ENCODE peak calls at places on chromosomes 6 and 20, in seven cellular contexts. One of them, this sample, is unnamed.

GRCh38 chr6:129709451-129709908 is 497 bp downstream of the ARHGAP18 start:
- DNase-seq in GM06990: peak
- DNase-seq in Panc1: no peak
- DNase-seq in nephron progenitor cell: no peak
- DNase-seq in fibroblast of lung: peak
- DNase-seq in fibroblast of mammary gland: peak
- DNase-seq in mammary epithelial cell: no peak
- DNase-seq in this sample: no peak

GRCh38 chr6:130575971-130576370 is 210.2 kb downstream of the TMEM200A start:
- DNase-seq in GM06990: peak
- DNase-seq in Panc1: no peak
- DNase-seq in nephron progenitor cell: no peak
- DNase-seq in fibroblast of lung: no peak
- DNase-seq in fibroblast of mammary gland: no peak
- DNase-seq in mammary epithelial cell: no peak
- DNase-seq in this sample: no peak

GRCh38 chr6:33061987-33062386 is 11.5 kb downstream of the HLA-DPA1 start:
- DNase-seq in GM06990: no peak
- DNase-seq in Panc1: no peak
- DNase-seq in nephron progenitor cell: no peak
- DNase-seq in fibroblast of lung: no peak
- DNase-seq in fibroblast of mammary gland: peak
- DNase-seq in mammary epithelial cell: no peak
- DNase-seq in this sample: no peak

GRCh38 chr6:134511984-134512383 is 194.1 kb upstream of the SGK1 start:
- DNase-seq in GM06990: no peak
- DNase-seq in Panc1: no peak
- DNase-seq in nephron progenitor cell: no peak
- DNase-seq in fibroblast of lung: no peak
- DNase-seq in fibroblast of mammary gland: no peak
- DNase-seq in mammary epithelial cell: no peak
- DNase-seq in this sample: no peak

GRCh38 chr6:41370488-41371111 is 35.2 kb downstream of the NCR2 start:
- DNase-seq in GM06990: no peak
- DNase-seq in Panc1: no peak
- DNase-seq in nephron progenitor cell: no peak
- DNase-seq in fibroblast of lung: no peak
- DNase-seq in fibroblast of mammary gland: no peak
- DNase-seq in mammary epithelial cell: peak
- DNase-seq in this sample: no peak

GRCh38 chr20:2131366-2131765 is 29.7 kb downstream of the STK35 start:
- DNase-seq in GM06990: no peak
- DNase-seq in Panc1: peak
- DNase-seq in nephron progenitor cell: no peak
- DNase-seq in fibroblast of lung: peak
- DNase-seq in fibroblast of mammary gland: peak
- DNase-seq in mammary epithelial cell: peak
- DNase-seq in this sample: no peak

GRCh38 chr6:168640181-168640580 is 199.2 kb downstream of the SMOC2 start:
- DNase-seq in GM06990: no peak
- DNase-seq in Panc1: no peak
- DNase-seq in nephron progenitor cell: no peak
- DNase-seq in fibroblast of lung: no peak
- DNase-seq in fibroblast of mammary gland: no peak
- DNase-seq in mammary epithelial cell: no peak
- DNase-seq in this sample: no peak

GRCh38 chr6:15628499-15629131 is 34.2 kb downstream of the DTNBP1 start:
- DNase-seq in GM06990: no peak
- DNase-seq in Panc1: no peak
- DNase-seq in nephron progenitor cell: no peak
- DNase-seq in fibroblast of lung: peak
- DNase-seq in fibroblast of mammary gland: peak
- DNase-seq in mammary epithelial cell: peak
- DNase-seq in this sample: no peak

GRCh38 chr20:62069741-62070216 is 4.1 kb upstream of the TAF4 start:
- DNase-seq in GM06990: no peak
- DNase-seq in Panc1: no peak
- DNase-seq in nephron progenitor cell: no peak
- DNase-seq in fibroblast of lung: peak
- DNase-seq in fibroblast of mammary gland: peak
- DNase-seq in mammary epithelial cell: no peak
- DNase-seq in this sample: no peak

GRCh38 chr6:165552248-165552736 is 110.7 kb downstream of the PDE10A start:
- DNase-seq in GM06990: no peak
- DNase-seq in Panc1: no peak
- DNase-seq in nephron progenitor cell: no peak
- DNase-seq in fibroblast of lung: no peak
- DNase-seq in fibroblast of mammary gland: no peak
- DNase-seq in mammary epithelial cell: no peak
- DNase-seq in this sample: no peak

GRCh38 chr6:83176256-83176655 is 16.8 kb downstream of the PGM3 start:
- DNase-seq in GM06990: no peak
- DNase-seq in Panc1: no peak
- DNase-seq in nephron progenitor cell: no peak
- DNase-seq in fibroblast of lung: no peak
- DNase-seq in fibroblast of mammary gland: no peak
- DNase-seq in mammary epithelial cell: no peak
- DNase-seq in this sample: no peak

GRCh38 chr6:63597142-63598000 is 25.1 kb downstream of the LOC128125822 start:
- DNase-seq in GM06990: no peak
- DNase-seq in Panc1: no peak
- DNase-seq in nephron progenitor cell: no peak
- DNase-seq in fibroblast of lung: peak
- DNase-seq in fibroblast of mammary gland: no peak
- DNase-seq in mammary epithelial cell: peak
- DNase-seq in this sample: no peak

GRCh38 chr20:4832469-4832868 is 110.8 kb downstream of the PRND start:
- DNase-seq in GM06990: no peak
- DNase-seq in Panc1: no peak
- DNase-seq in nephron progenitor cell: no peak
- DNase-seq in fibroblast of lung: no peak
- DNase-seq in fibroblast of mammary gland: no peak
- DNase-seq in mammary epithelial cell: no peak
- DNase-seq in this sample: no peak

GRCh38 chr20:53149184-53149651 is 177.1 kb downstream of the TSHZ2 start:
- DNase-seq in GM06990: no peak
- DNase-seq in Panc1: no peak
- DNase-seq in nephron progenitor cell: peak
- DNase-seq in fibroblast of lung: peak
- DNase-seq in fibroblast of mammary gland: no peak
- DNase-seq in mammary epithelial cell: no peak
- DNase-seq in this sample: no peak

GRCh38 chr20:1266167-1266973 is at the start of gene SNPH:
- DNase-seq in GM06990: peak
- DNase-seq in Panc1: no peak
- DNase-seq in nephron progenitor cell: peak
- DNase-seq in fibroblast of lung: peak
- DNase-seq in fibroblast of mammary gland: peak
- DNase-seq in mammary epithelial cell: peak
- DNase-seq in this sample: no peak

GRCh38 chr6:15881150-15881549 is 218.3 kb upstream of the DTNBP1 start:
- DNase-seq in GM06990: no peak
- DNase-seq in Panc1: no peak
- DNase-seq in nephron progenitor cell: no peak
- DNase-seq in fibroblast of lung: no peak
- DNase-seq in fibroblast of mammary gland: no peak
- DNase-seq in mammary epithelial cell: no peak
- DNase-seq in this sample: no peak

GRCh38 chr6:136582702-136583471 is 32.7 kb upstream of the MAP7 start:
- DNase-seq in GM06990: no peak
- DNase-seq in Panc1: no peak
- DNase-seq in nephron progenitor cell: no peak
- DNase-seq in fibroblast of lung: peak
- DNase-seq in fibroblast of mammary gland: peak
- DNase-seq in mammary epithelial cell: peak
- DNase-seq in this sample: no peak

GRCh38 chr20:1946762-1947534 is 46.9 kb downstream of the PDYN start:
- DNase-seq in GM06990: no peak
- DNase-seq in Panc1: no peak
- DNase-seq in nephron progenitor cell: peak
- DNase-seq in fibroblast of lung: peak
- DNase-seq in fibroblast of mammary gland: peak
- DNase-seq in mammary epithelial cell: no peak
- DNase-seq in this sample: no peak

GRCh38 chr6:153092082-153093013 is 38.7 kb downstream of the RGS17 start:
- DNase-seq in GM06990: peak
- DNase-seq in Panc1: no peak
- DNase-seq in nephron progenitor cell: no peak
- DNase-seq in fibroblast of lung: peak
- DNase-seq in fibroblast of mammary gland: peak
- DNase-seq in mammary epithelial cell: peak
- DNase-seq in this sample: no peak

GRCh38 chr20:46036370-46036769 is 7.4 kb downstream of the SLC12A5 start:
- DNase-seq in GM06990: no peak
- DNase-seq in Panc1: no peak
- DNase-seq in nephron progenitor cell: no peak
- DNase-seq in fibroblast of lung: no peak
- DNase-seq in fibroblast of mammary gland: no peak
- DNase-seq in mammary epithelial cell: no peak
- DNase-seq in this sample: no peak

GRCh38 chr6:162178666-162179065 is 548.9 kb downstream of the PRKN start:
- DNase-seq in GM06990: no peak
- DNase-seq in Panc1: no peak
- DNase-seq in nephron progenitor cell: no peak
- DNase-seq in fibroblast of lung: no peak
- DNase-seq in fibroblast of mammary gland: no peak
- DNase-seq in mammary epithelial cell: no peak
- DNase-seq in this sample: no peak

GRCh38 chr6:23445157-23445710 is 680.8 kb upstream of the NRSN1 start:
- DNase-seq in GM06990: no peak
- DNase-seq in Panc1: no peak
- DNase-seq in nephron progenitor cell: no peak
- DNase-seq in fibroblast of lung: peak
- DNase-seq in fibroblast of mammary gland: peak
- DNase-seq in mammary epithelial cell: no peak
- DNase-seq in this sample: no peak

GRCh38 chr20:53606364-53606985 is 12.8 kb upstream of the ZNF217 start:
- DNase-seq in GM06990: no peak
- DNase-seq in Panc1: no peak
- DNase-seq in nephron progenitor cell: no peak
- DNase-seq in fibroblast of lung: peak
- DNase-seq in fibroblast of mammary gland: peak
- DNase-seq in mammary epithelial cell: no peak
- DNase-seq in this sample: peak

GRCh38 chr6:149840345-149841075 is 23.6 kb downstream of the LRP11 start:
- DNase-seq in GM06990: no peak
- DNase-seq in Panc1: peak
- DNase-seq in nephron progenitor cell: peak
- DNase-seq in fibroblast of lung: peak
- DNase-seq in fibroblast of mammary gland: peak
- DNase-seq in mammary epithelial cell: peak
- DNase-seq in this sample: no peak

GRCh38 chr6:82397962-82398692 is 34.5 kb downstream of the TPBG start:
- DNase-seq in GM06990: no peak
- DNase-seq in Panc1: peak
- DNase-seq in nephron progenitor cell: no peak
- DNase-seq in fibroblast of lung: peak
- DNase-seq in fibroblast of mammary gland: peak
- DNase-seq in mammary epithelial cell: peak
- DNase-seq in this sample: no peak

GRCh38 chr6:50791900-50792508 is 26.7 kb upstream of the TFAP2B start:
- DNase-seq in GM06990: no peak
- DNase-seq in Panc1: peak
- DNase-seq in nephron progenitor cell: peak
- DNase-seq in fibroblast of lung: peak
- DNase-seq in fibroblast of mammary gland: peak
- DNase-seq in mammary epithelial cell: peak
- DNase-seq in this sample: no peak
- TF ChIP-seq CTCF in GM06990: peak
- TF ChIP-seq CTCF in Panc1: peak
- TF ChIP-seq CTCF in nephron progenitor cell: peak
- TF ChIP-seq CTCF in fibroblast of lung: peak
- TF ChIP-seq CTCF in fibroblast of mammary gland: peak
- TF ChIP-seq CTCF in mammary epithelial cell: peak
- TF ChIP-seq CTCF in this sample: peak

GRCh38 chr20:36546111-36546736 is 4.9 kb downstream of the MYL9 start:
- DNase-seq in GM06990: no peak
- DNase-seq in Panc1: no peak
- DNase-seq in nephron progenitor cell: no peak
- DNase-seq in fibroblast of lung: no peak
- DNase-seq in fibroblast of mammary gland: no peak
- DNase-seq in mammary epithelial cell: no peak
- DNase-seq in this sample: no peak

GRCh38 chr20:36549628-36549941 is 8.3 kb downstream of the MYL9 start:
- DNase-seq in GM06990: no peak
- DNase-seq in Panc1: no peak
- DNase-seq in nephron progenitor cell: no peak
- DNase-seq in fibroblast of lung: no peak
- DNase-seq in fibroblast of mammary gland: no peak
- DNase-seq in mammary epithelial cell: no peak
- DNase-seq in this sample: no peak

GRCh38 chr20:36547186-36548005 is 6.1 kb downstream of the MYL9 start:
- DNase-seq in GM06990: no peak
- DNase-seq in Panc1: no peak
- DNase-seq in nephron progenitor cell: no peak
- DNase-seq in fibroblast of lung: no peak
- DNase-seq in fibroblast of mammary gland: no peak
- DNase-seq in mammary epithelial cell: no peak
- DNase-seq in this sample: no peak

GRCh38 chr20:36548704-36549627 is 7.6 kb downstream of the MYL9 start:
- DNase-seq in GM06990: no peak
- DNase-seq in Panc1: no peak
- DNase-seq in nephron progenitor cell: no peak
- DNase-seq in fibroblast of lung: no peak
- DNase-seq in fibroblast of mammary gland: no peak
- DNase-seq in mammary epithelial cell: no peak
- DNase-seq in this sample: no peak

GRCh38 chr20:36548006-36548315 is 6.6 kb downstream of the MYL9 start:
- DNase-seq in GM06990: no peak
- DNase-seq in Panc1: no peak
- DNase-seq in nephron progenitor cell: peak
- DNase-seq in fibroblast of lung: no peak
- DNase-seq in fibroblast of mammary gland: no peak
- DNase-seq in mammary epithelial cell: no peak
- DNase-seq in this sample: no peak
- TF ChIP-seq CTCF in GM06990: no peak
- TF ChIP-seq CTCF in Panc1: no peak
- TF ChIP-seq CTCF in nephron progenitor cell: no peak
- TF ChIP-seq CTCF in fibroblast of lung: no peak
- TF ChIP-seq CTCF in fibroblast of mammary gland: no peak
- TF ChIP-seq CTCF in mammary epithelial cell: no peak
- TF ChIP-seq CTCF in this sample: peak

GRCh38 chr6:13814176-13814937 is at the start of gene MCUR1:
- DNase-seq in GM06990: peak
- DNase-seq in Panc1: no peak
- DNase-seq in nephron progenitor cell: peak
- DNase-seq in fibroblast of lung: peak
- DNase-seq in fibroblast of mammary gland: peak
- DNase-seq in mammary epithelial cell: peak
- DNase-seq in this sample: peak
- TF ChIP-seq CTCF in GM06990: no peak
- TF ChIP-seq CTCF in Panc1: peak
- TF ChIP-seq CTCF in nephron progenitor cell: no peak
- TF ChIP-seq CTCF in fibroblast of lung: no peak
- TF ChIP-seq CTCF in fibroblast of mammary gland: no peak
- TF ChIP-seq CTCF in mammary epithelial cell: no peak
- TF ChIP-seq CTCF in this sample: peak

DNA sequence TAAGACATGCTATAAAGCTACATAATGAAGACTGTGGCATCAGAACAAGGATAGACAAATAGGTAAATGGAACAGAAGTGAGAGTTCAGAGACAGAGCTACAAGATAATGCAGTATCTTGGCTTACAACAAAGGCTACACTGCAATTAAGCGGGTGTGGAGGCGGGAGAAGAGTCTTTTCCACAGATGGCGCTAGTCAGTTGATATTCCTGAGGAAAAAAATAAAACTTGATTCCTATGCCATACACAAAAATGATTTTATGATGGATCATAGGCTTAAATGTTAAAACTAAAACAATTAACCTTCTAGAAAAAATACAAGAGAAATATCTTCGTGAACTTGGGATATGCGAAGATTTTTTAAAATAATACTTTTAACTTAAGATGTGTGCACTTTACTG is 31.0 kb downstream of the RIN2 start:
- DNase-seq in GM06990: no peak
- DNase-seq in Panc1: no peak
- DNase-seq in nephron progenitor cell: no peak
- DNase-seq in fibroblast of lung: no peak
- DNase-seq in fibroblast of mammary gland: no peak
- DNase-seq in mammary epithelial cell: no peak
- DNase-seq in this sample: no peak
- TF ChIP-seq CTCF in GM06990: no peak
- TF ChIP-seq CTCF in Panc1: no peak
- TF ChIP-seq CTCF in nephron progenitor cell: no peak
- TF ChIP-seq CTCF in fibroblast of lung: no peak
- TF ChIP-seq CTCF in fibroblast of mammary gland: no peak
- TF ChIP-seq CTCF in mammary epithelial cell: peak
- TF ChIP-seq CTCF in this sample: no peak